ENCODE peak calls at places on chromosome 5, in five cellular contexts. R is HepG2, I is A549, K is GM12878, A is upper lobe of left lung. P is an unnamed sample.

GRCh38 chr5:133661389-133661788 is 49.0 kb upstream of the FSTL4 start:
- ATAC-seq in A (no peak), K (no peak), I (no peak), R (no peak), P (no peak)

GRCh38 chr5:150175536-150175935 is 9.0 kb downstream of the CDX1 start:
- ATAC-seq in A (no peak), R (peak), K (peak), I (peak), P (no peak)

GRCh38 chr5:68214472-68215207 is 916 bp upstream of the PIK3R1 start:
- ATAC-seq in A (no peak), R (no peak), K (peak), I (no peak), P (no peak)

GRCh38 chr5:62299097-62299496 is 6.9 kb upstream of the KIF2A start:
- ATAC-seq in A (no peak), I (no peak), R (no peak), K (no peak), P (no peak)

GRCh38 chr5:54626407-54626806 is 108.8 kb downstream of the SNX18 start:
- ATAC-seq in A (no peak), R (no peak), K (no peak), I (no peak), P (no peak)

GRCh38 chr5:35902032-35902681 is 36.3 kb downstream of the CAPSL start:
- ATAC-seq in K (peak), R (no peak), A (no peak), I (no peak), P (no peak)

GRCh38 chr5:89878140-89878570 is 531.4 kb downstream of the CETN3 start:
- ATAC-seq in K (no peak), I (no peak), A (no peak), R (no peak), P (no peak)

GRCh38 chr5:135423158-135423925 is 23.8 kb downstream of the DCANP1 start:
- ATAC-seq in K (no peak), I (no peak), R (no peak), A (no peak), P (no peak)

GRCh38 chr5:76074487-76074886 is 8.7 kb upstream of the SV2C start:
- ATAC-seq in R (peak), K (peak), A (no peak), I (no peak), P (no peak)

GRCh38 chr5:51414516-51414915 is 31.3 kb downstream of the ISL1 start:
- ATAC-seq in I (no peak), K (no peak), A (no peak), R (no peak), P (no peak)

GRCh38 chr5:10498350-10498749 is 56.7 kb downstream of the ROPN1L start:
- ATAC-seq in K (no peak), I (no peak), A (no peak), R (peak), P (no peak)

GRCh38 chr5:111984044-111984443 is 227.1 kb upstream of the NREP start:
- ATAC-seq in A (no peak), K (peak), I (no peak), R (no peak), P (no peak)

GRCh38 chr5:83492331-83492730 is 20.8 kb downstream of the VCAN start:
- ATAC-seq in A (no peak), R (peak), I (no peak), K (no peak), P (no peak)

GRCh38 chr5:72353046-72353445 is 32.9 kb downstream of the PTCD2 start:
- ATAC-seq in K (no peak), R (no peak), I (no peak), A (no peak), P (no peak)

GRCh38 chr5:91408710-91409109 is 25.6 kb upstream of the ARRDC3 start:
- ATAC-seq in A (no peak), I (no peak), K (no peak), R (no peak), P (no peak)

GRCh38 chr5:19987594-19988345 is at the start of gene CDH18:
- ATAC-seq in A (no peak), I (peak), R (peak), K (peak), P (peak)

GRCh38 chr5:37844004-37844403 is 4.2 kb upstream of the GDNF start:
- ATAC-seq in I (no peak), K (no peak), R (no peak), A (no peak), P (no peak)

GRCh38 chr5:1975406-1975715 is 92.6 kb upstream of the IRX4 start:
- ATAC-seq in R (no peak), A (no peak), I (no peak), K (no peak), P (no peak)

GRCh38 chr5:139849942-139850341 is 54.3 kb downstream of the PSD2 start:
- ATAC-seq in I (no peak), K (no peak), R (peak), A (peak), P (no peak)

GRCh38 chr5:143002459-143003327 is 232.5 kb downstream of the ARHGAP26 start:
- ATAC-seq in A (peak), K (peak), I (peak), R (peak), P (peak)

GRCh38 chr5:119387900-119388618 is 32.2 kb downstream of the TNFAIP8 start:
- ATAC-seq in R (peak), I (no peak), K (peak), A (no peak), P (no peak)

GRCh38 chr5:150239099-150239793 is 49.4 kb downstream of the SLC6A7 start:
- ATAC-seq in R (no peak), A (no peak), I (no peak), K (no peak), P (no peak)

GRCh38 chr5:73967347-73967746 is 341.4 kb downstream of the ARHGEF28 start:
- ATAC-seq in R (no peak), A (no peak), K (no peak), I (no peak), P (no peak)

GRCh38 chr5:158522001-158522400 is 577.7 kb downstream of the EBF1 start:
- ATAC-seq in R (no peak), I (peak), K (no peak), A (no peak), P (peak)

GRCh38 chr5:175572922-175573321 is 84.9 kb upstream of the HRH2 start:
- ATAC-seq in A (no peak), K (no peak), R (no peak), I (no peak), P (no peak)

GRCh38 chr5:83509535-83509934 is 38.0 kb downstream of the VCAN start:
- ATAC-seq in A (no peak), I (no peak), R (no peak), K (peak), P (peak)

GRCh38 chr5:168746893-168747640 is 167.9 kb upstream of the PANK3 start:
- ATAC-seq in A (no peak), R (no peak), K (peak), I (peak), P (no peak)

GRCh38 chr5:127870914-127871313 is 167.7 kb downstream of the CCDC192 start:
- ATAC-seq in I (no peak), A (peak), R (no peak), K (peak), P (peak)

GRCh38 chr5:173590436-173591299 is 25.8 kb downstream of the BOD1 start:
- ATAC-seq in R (no peak), A (no peak), K (no peak), I (no peak), P (no peak)

GRCh38 chr5:172642926-172643325 is 1.9 kb downstream of the NEURL1B start:
- ATAC-seq in R (no peak), K (no peak), I (no peak), A (no peak), P (no peak)

GRCh38 chr5:176394096-176394495 is 5.5 kb downstream of the HIGD2A start:
- ATAC-seq in A (no peak), K (no peak), I (no peak), R (no peak), P (no peak)

GRCh38 chr5:157998021-157998504 is 139.1 kb upstream of the CLINT1 start:
- ATAC-seq in K (no peak), A (no peak), I (no peak), R (no peak), P (no peak)

GRCh38 chr5:173745123-173745522 is 128.7 kb upstream of the BOD1 start:
- ATAC-seq in A (no peak), R (no peak), I (no peak), K (peak), P (no peak)

GRCh38 chr5:53490747-53491146 is 10.3 kb downstream of the FST start:
- ATAC-seq in K (no peak), R (peak), I (no peak), A (no peak), P (no peak)

GRCh38 chr5:122915717-122916399 is 70.4 kb downstream of the SNX24 start:
- ATAC-seq in A (no peak), K (peak), I (no peak), R (peak), P (no peak)

DNA sequence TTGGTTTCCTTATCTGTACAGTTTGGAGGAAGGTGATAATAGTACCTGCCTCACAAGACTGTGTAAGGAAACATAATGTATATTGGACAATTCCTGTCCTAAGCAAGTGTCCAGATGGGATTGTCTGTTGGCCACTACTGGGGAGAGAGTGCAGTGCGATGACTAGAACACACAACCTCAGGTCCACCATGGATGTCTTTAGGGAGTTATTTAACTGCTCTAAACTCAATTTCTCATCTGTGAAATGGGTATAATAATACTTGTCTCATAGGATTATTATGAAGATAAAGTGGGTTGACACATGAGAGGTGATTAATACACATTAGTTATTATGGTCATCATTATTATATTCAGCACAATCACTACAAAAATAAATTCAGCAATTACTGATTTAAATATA is 63.1 kb downstream of the CAST start:
- ATAC-seq in A (no peak), R (no peak), I (no peak), K (no peak), P (no peak)
- H3K27ac ChIP-seq in A (no peak), R (no peak), I (no peak), K (no peak), P (no peak)

GRCh38 chr5:148386041-148386440 is 2.3 kb downstream of the FBXO38 start:
- ATAC-seq in I (no peak), A (no peak), R (no peak), K (no peak), P (no peak)
- TF ChIP-seq POLR2A in I (no peak), A (no peak), R (no peak), K (no peak), P (no peak)

GRCh38 chr5:88875609-88876234 is 7.3 kb downstream of the MEF2C start:
- ATAC-seq in I (no peak), K (peak), R (no peak), A (no peak), P (peak)

GRCh38 chr5:88873447-88873846 is 9.5 kb downstream of the MEF2C start:
- ATAC-seq in A (no peak), R (no peak), K (no peak), I (no peak), P (no peak)

GRCh38 chr5:88868453-88869068 is 14.4 kb downstream of the MEF2C start:
- ATAC-seq in K (no peak), R (no peak), I (no peak), A (no peak), P (no peak)

GRCh38 chr5:88872971-88873370 is 10.0 kb downstream of the MEF2C start:
- ATAC-seq in I (no peak), R (no peak), A (no peak), K (peak), P (no peak)

GRCh38 chr5:88870280-88870679 is 12.7 kb downstream of the MEF2C start:
- ATAC-seq in I (no peak), K (peak), R (no peak), A (no peak), P (no peak)
- TF ChIP-seq EP300 in I (no peak), K (no peak), R (no peak), A (no peak), P (no peak)

GRCh38 chr5:98770911-98771322 is 2.5 kb upstream of the RGMB start:
- ATAC-seq in R (no peak), I (no peak), K (no peak), A (no peak), P (no peak)
- H3K27ac ChIP-seq in R (no peak), I (peak), K (no peak), A (peak), P (peak)

P was measured in gastroesophageal sphincter.